ENCODE peak calls at places on chromosome 2, in eight cellular contexts. B is SJSA1; L is left ventricle myocardium inferior; W is astrocyte; P is CD8-positive, alpha-beta memory T cell; C is small intestine; I is naive thymus-derived CD4-positive, alpha-beta T cell; Q is lower lobe of right lung. N is an unnamed sample.
A peak's percentile ranks its signal among the peaks of the same experiment; 100 is the strongest.

GRCh38 chr2:171523969-171524401 is 1.7 kb downstream of the CYBRD1 start:
- DNase-seq in B (no peak), L (no peak), W (peak; percentile 50), P (no peak), C (peak; percentile 59), I (no peak), Q (peak; percentile 57), N (peak; percentile 18)

GRCh38 chr2:186068154-186068826 is 329.7 kb downstream of the FSIP2 start:
- DNase-seq in B (no peak), L (peak; percentile 30), W (peak; percentile 10), P (no peak), C (no peak), I (no peak), Q (no peak), N (peak; percentile 16)

GRCh38 chr2:175293195-175293594 is 111.7 kb upstream of the ATP5MC3 start:
- DNase-seq in B (no peak), L (no peak), W (no peak), P (no peak), C (no peak), I (no peak), Q (no peak), N (no peak)

GRCh38 chr2:191376981-191377629 is 131.9 kb downstream of the MYO1B start:
- DNase-seq in B (peak; percentile 81), L (peak; percentile 50), W (peak; percentile 95), P (no peak), C (peak; percentile 94), I (no peak), Q (peak; percentile 72), N (no peak)

GRCh38 chr2:43131890-43132522 is 94.4 kb downstream of the ZFP36L2 start:
- DNase-seq in B (no peak), L (no peak), W (no peak), P (peak; percentile 55), C (no peak), I (peak; percentile 27), Q (no peak), N (no peak)

GRCh38 chr2:134178109-134178877 is 75.6 kb upstream of the MGAT5 start:
- DNase-seq in B (no peak), L (no peak), W (peak; percentile 15), P (peak; percentile 17), C (no peak), I (no peak), Q (no peak), N (no peak)

GRCh38 chr2:130755234-130756040 is at the start of gene AMER3:
- DNase-seq in B (no peak), L (no peak), W (no peak), P (no peak), C (no peak), I (no peak), Q (no peak), N (peak; percentile 25)

GRCh38 chr2:111202266-111203040 is 81.7 kb downstream of the BCL2L11 start:
- DNase-seq in B (peak; percentile 45), L (no peak), W (peak; percentile 87), P (no peak), C (no peak), I (no peak), Q (no peak), N (no peak)

GRCh38 chr2:8094571-8094970 is 587.3 kb upstream of the ID2 start:
- DNase-seq in B (no peak), L (no peak), W (peak; percentile 59), P (no peak), C (no peak), I (no peak), Q (no peak), N (no peak)

GRCh38 chr2:110105608-110106467 is 9.8 kb downstream of the MALL start:
- DNase-seq in B (peak; percentile 49), L (no peak), W (peak; percentile 87), P (no peak), C (peak; percentile 94), I (no peak), Q (no peak), N (no peak)

GRCh38 chr2:164495491-164496223 is 125.6 kb downstream of the GRB14 start:
- DNase-seq in B (peak; percentile 8), L (no peak), W (peak; percentile 66), P (no peak), C (peak; percentile 22), I (no peak), Q (no peak), N (peak; percentile 74)

GRCh38 chr2:133109772-133110171 is 439.8 kb upstream of the LYPD1 start:
- DNase-seq in B (peak; percentile 49), L (no peak), W (peak; percentile 71), P (no peak), C (no peak), I (no peak), Q (no peak), N (no peak)

GRCh38 chr2:170155723-170156253 is 22.2 kb upstream of the MYO3B start:
- DNase-seq in B (no peak), L (no peak), W (peak; percentile 22), P (no peak), C (no peak), I (no peak), Q (no peak), N (no peak)

GRCh38 chr2:197300139-197300538 is 10.4 kb downstream of the ANKRD44 start:
- DNase-seq in B (no peak), L (no peak), W (no peak), P (no peak), C (no peak), I (no peak), Q (no peak), N (no peak)

DNA sequence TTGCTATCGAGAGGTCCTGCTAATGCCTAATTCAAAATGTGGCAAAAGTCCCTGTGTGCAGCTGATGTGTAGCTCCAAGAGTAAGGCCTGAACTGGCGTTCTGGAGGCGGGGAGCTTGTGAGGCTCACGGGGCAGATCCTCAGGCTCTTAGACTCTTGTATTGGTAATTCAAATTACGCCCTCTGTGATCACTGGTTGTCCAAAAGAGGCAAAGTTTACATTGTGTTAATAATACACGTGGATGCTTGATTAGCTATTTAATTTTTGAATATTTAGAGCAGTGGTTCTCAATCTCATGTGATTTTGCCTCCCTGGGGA is 12.4 kb upstream of the CRYGA start:
- DNase-seq in B (no peak), L (no peak), W (no peak), P (no peak), C (no peak), I (no peak), Q (no peak), N (no peak)
- H3K4me1 ChIP-seq in B (no peaks in the 10 kb centered on the region), L (no peaks in the 10 kb centered on the region), W (no peaks in the 10 kb centered on the region), P (no peaks in the 10 kb centered on the region), C (no peaks in the 10 kb centered on the region), I (no peaks in the 10 kb centered on the region), Q (peaks cover 9% of the 10 kb centered on the region), N (peaks cover 5% of the 10 kb centered on the region)

GRCh38 chr2:201218780-201219179 is 35.8 kb downstream of the CASP10 start:
- DNase-seq in B (no peak), L (no peak), W (no peak), P (no peak), C (peak; percentile 65), I (no peak), Q (no peak), N (no peak)

GRCh38 chr2:201216918-201217317 is 34.0 kb downstream of the CASP10 start:
- DNase-seq in B (no peak), L (no peak), W (no peak), P (no peak), C (no peak), I (no peak), Q (no peak), N (no peak)

GRCh38 chr2:201223089-201224073 is 37.0 kb upstream of the CASP8 start:
- DNase-seq in B (no peak), L (no peak), W (no peak), P (no peak), C (no peak), I (no peak), Q (no peak), N (no peak)

GRCh38 chr2:201219328-201220096 is 36.6 kb downstream of the CASP10 start:
- DNase-seq in B (no peak), L (no peak), W (no peak), P (no peak), C (peak; percentile 93), I (no peak), Q (no peak), N (no peak)

GRCh38 chr2:201220102-201220570 is 37.2 kb downstream of the CASP10 start:
- DNase-seq in B (no peak), L (peak; percentile 24), W (no peak), P (no peak), C (peak; percentile 68), I (no peak), Q (no peak), N (peak; percentile 47)
- H3K4me3 ChIP-seq in B (no peak overlapping the region), L (no peak overlapping the region), W (no peak overlapping the region), P (no peak overlapping the region), C (no peak overlapping the region), I (no peak overlapping the region), Q (no peak overlapping the region), N (no peak overlapping the region)

DNA sequence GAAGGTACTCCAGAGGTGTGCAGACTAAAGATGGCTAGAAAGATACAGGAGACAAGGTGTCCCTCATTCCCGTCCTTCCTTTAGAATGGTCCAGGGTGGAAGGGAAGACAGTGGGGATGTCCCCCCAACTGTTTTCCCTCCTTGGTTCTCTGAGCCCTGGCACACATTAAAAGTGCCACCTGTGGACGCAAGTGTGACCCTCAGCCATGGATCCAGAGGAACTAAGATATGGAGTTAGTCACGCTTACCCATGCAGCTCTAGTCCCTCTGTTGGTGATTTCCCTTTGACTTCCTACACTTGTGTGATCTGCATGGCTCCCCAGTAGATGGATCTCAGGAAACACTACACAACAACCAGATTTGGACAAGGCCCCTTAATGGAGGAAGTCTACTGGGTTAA is 113.1 kb upstream of the SRD5A2 start:
- DNase-seq in B (no peak), L (no peak), W (peak; percentile 13), P (no peak), C (no peak), I (no peak), Q (no peak), N (no peak)
- H3K9me3 ChIP-seq in B (peaks cover 14% of the 10 kb centered on the region), L (peaks cover 94% of the 10 kb centered on the region), W (peaks cover 27% of the 10 kb centered on the region), P (peaks cover 23% of the 10 kb centered on the region), C (peaks cover 2% of the 10 kb centered on the region), I (peaks cover 51% of the 10 kb centered on the region), Q (peaks cover 40% of the 10 kb centered on the region), N (peaks cover 5% of the 10 kb centered on the region)

GRCh38 chr2:44547713-44548112 is 186.0 kb downstream of the CAMKMT start:
- DNase-seq in B (no peak), L (no peak), W (no peak), P (no peak), C (no peak), I (no peak), Q (no peak), N (no peak)

GRCh38 chr2:44548221-44549098 is 186.7 kb downstream of the CAMKMT start:
- DNase-seq in B (no peak), L (no peak), W (peak; percentile 14), P (no peak), C (no peak), I (no peak), Q (no peak), N (no peak)

GRCh38 chr2:44544991-44545390 is 183.2 kb downstream of the CAMKMT start:
- DNase-seq in B (no peak), L (no peak), W (no peak), P (no peak), C (no peak), I (no peak), Q (no peak), N (no peak)

GRCh38 chr2:44549099-44549471 is 187.3 kb downstream of the CAMKMT start:
- DNase-seq in B (peak; percentile 73), L (no peak), W (peak; percentile 76), P (no peak), C (no peak), I (no peak), Q (no peak), N (peak; percentile 7)

GRCh38 chr2:44546469-44547127 is 184.9 kb downstream of the CAMKMT start:
- DNase-seq in B (no peak), L (no peak), W (no peak), P (no peak), C (no peak), I (no peak), Q (no peak), N (no peak)
- H3K4me1 ChIP-seq in B (peaks cover 17% of the 10 kb centered on the region), L (no peaks in the 10 kb centered on the region), W (peaks cover 17% of the 10 kb centered on the region), P (no peaks in the 10 kb centered on the region), C (no peaks in the 10 kb centered on the region), I (no peaks in the 10 kb centered on the region), Q (no peaks in the 10 kb centered on the region), N (peaks cover 48% of the 10 kb centered on the region)

N was measured in HAP-1.